ENCODE peak calls at places on chromosomes 4 and X, in eight cellular contexts. O is prostate gland, V is GM23338, X is OCI-LY7, H is esophagus squamous epithelium, G is IMR-90, R is MM.1S, Z is pancreas. A is an unnamed sample.

GRCh38 chrX:56795309-56795868 is 66.3 kb downstream of the NBDY start:
- DNase-seq in G (no peak), Z (no peak), H (no peak), V (no peak), O (no peak), R (no peak), X (no peak), A (no peak)

GRCh38 chr4:83599183-83599582 is 63.3 kb downstream of the GPAT3 start:
- DNase-seq in H (no peak), Z (no peak), R (no peak), G (peak), V (peak), X (peak), O (no peak), A (no peak)

GRCh38 chr4:8433181-8433580 is 7.3 kb downstream of the ACOX3 start:
- DNase-seq in X (no peak), O (no peak), R (no peak), V (no peak), G (no peak), Z (no peak), H (no peak), A (no peak)

GRCh38 chr4:25908491-25908901 is 5.5 kb upstream of the SMIM20 start:
- DNase-seq in O (no peak), G (peak), R (no peak), V (no peak), X (no peak), Z (no peak), H (no peak), A (peak)

GRCh38 chrX:147923605-147924004 is 11.9 kb downstream of the FMR1 start:
- DNase-seq in O (no peak), V (no peak), Z (no peak), G (no peak), R (no peak), H (no peak), X (no peak), A (no peak)

GRCh38 chr4:16155503-16156169 is 70.6 kb downstream of the TAPT1 start:
- DNase-seq in X (no peak), H (no peak), O (no peak), R (no peak), V (no peak), Z (no peak), G (no peak), A (no peak)

GRCh38 chr4:97103252-97103651 is 1040.0 kb downstream of the STPG2 start:
- DNase-seq in V (no peak), R (no peak), O (no peak), Z (no peak), H (no peak), X (no peak), G (no peak), A (no peak)

GRCh38 chr4:88457307-88458090 is 580 bp downstream of the HERC5 start:
- DNase-seq in H (no peak), X (no peak), G (no peak), V (peak), Z (peak), O (peak), R (peak), A (no peak)

GRCh38 chr4:1285151-1285789 is 4.4 kb upstream of the MAEA start:
- DNase-seq in H (no peak), O (no peak), Z (no peak), X (no peak), V (no peak), G (no peak), R (no peak), A (no peak)

GRCh38 chrX:82412851-82413250 is 1095.2 kb upstream of the POU3F4 start:
- DNase-seq in R (no peak), H (no peak), G (no peak), O (no peak), V (no peak), Z (no peak), X (no peak), A (no peak)

GRCh38 chr4:153267013-153267412 is 62.8 kb downstream of the TRIM2 start:
- DNase-seq in Z (no peak), V (no peak), R (no peak), X (no peak), H (no peak), O (peak), G (peak), A (no peak)

GRCh38 chr4:101711590-101712255 is 78.8 kb upstream of the BANK1 start:
- DNase-seq in O (no peak), G (no peak), R (peak), V (no peak), Z (no peak), X (no peak), H (no peak), A (no peak)

GRCh38 chrX:1126738-1127137 is 85.7 kb downstream of the CRLF2 start:
- DNase-seq in G (no peak), O (no peak), Z (no peak), R (no peak), V (no peak), X (no peak), H (no peak), A (no peak)

GRCh38 chr4:76234679-76235044 is 16.9 kb upstream of the FAM47E start:
- DNase-seq in O (no peak), H (no peak), V (no peak), G (no peak), R (no peak), X (no peak), Z (no peak), A (no peak)

GRCh38 chr4:175125410-175126068 is 207.4 kb downstream of the ADAM29 start:
- DNase-seq in H (no peak), Z (no peak), V (no peak), G (no peak), O (no peak), R (peak), X (no peak), A (no peak)

GRCh38 chr4:16685536-16685935 is 212.9 kb downstream of the LDB2 start:
- DNase-seq in R (no peak), V (no peak), X (no peak), O (no peak), G (peak), H (no peak), Z (no peak), A (no peak)

GRCh38 chrX:13418126-13419091 is 98.6 kb upstream of the ATXN3L start:
- DNase-seq in R (no peak), Z (no peak), G (peak), O (no peak), X (no peak), V (no peak), H (no peak), A (no peak)

GRCh38 chr4:148680884-148681283 is 238.7 kb upstream of the NR3C2 start:
- DNase-seq in G (no peak), O (no peak), X (no peak), H (no peak), V (no peak), Z (no peak), R (no peak), A (no peak)

GRCh38 chr4:140666889-140667614 is 89.1 kb downstream of the TBC1D9 start:
- DNase-seq in H (no peak), Z (no peak), X (no peak), R (peak), O (no peak), G (no peak), V (no peak), A (no peak)

GRCh38 chr4:182231080-182231479 is 12.1 kb upstream of the TENM3 start:
- DNase-seq in G (peak), Z (no peak), R (no peak), O (no peak), X (no peak), V (no peak), H (no peak), A (peak)

GRCh38 chrX:103311401-103311785 is 603 bp upstream of the BEX2 start:
- DNase-seq in G (no peak), V (no peak), R (no peak), O (no peak), Z (no peak), X (no peak), H (no peak), A (no peak)
- H3K4me3 ChIP-seq in G (no peak), V (peak), R (no peak), O (no peak), Z (peak), X (peak), H (peak), A (peak)

GRCh38 chr4:41215969-41216293 is 1.6 kb upstream of the APBB2 start:
- DNase-seq in X (no peak), Z (no peak), O (no peak), H (no peak), V (no peak), G (no peak), R (no peak), A (no peak)
- TF ChIP-seq CTCF in X (no peak), Z (no peak), O (no peak), H (no peak), V (no peak), G (no peak), R (no peak), A (no peak)

DNA sequence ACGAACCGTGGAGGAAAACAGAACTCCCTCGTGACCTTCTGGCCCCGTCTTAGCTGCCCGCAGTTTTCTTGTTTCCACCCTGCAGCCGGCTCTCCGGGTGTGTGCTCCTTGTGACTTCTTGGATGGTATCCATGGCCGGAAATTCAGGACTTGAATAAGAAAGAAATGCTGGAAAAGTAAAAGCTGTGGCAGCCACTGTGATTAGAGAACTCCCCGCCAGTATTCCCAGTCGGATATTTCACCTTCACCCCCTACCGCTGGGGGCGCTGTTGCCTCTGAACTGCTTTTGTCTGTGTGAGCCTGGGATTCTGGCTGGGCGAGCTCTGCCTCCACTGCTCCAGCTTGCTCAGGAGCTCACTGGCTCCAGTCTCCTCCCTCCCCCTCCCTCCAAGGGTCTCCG is 41.5 kb upstream of the CYP4V2 start:
- DNase-seq in X (peak), V (peak), G (no peak), R (no peak), O (no peak), Z (no peak), H (no peak), A (no peak)
- H3K4me3 ChIP-seq in X (no peak), V (no peak), G (no peak), R (no peak), O (no peak), Z (peak), H (no peak), A (no peak)

GRCh38 chrX:114924423-114924822 is 93.0 kb downstream of the IL13RA2 start:
- DNase-seq in R (no peak), G (no peak), O (no peak), Z (no peak), X (no peak), V (no peak), H (no peak), A (no peak)

GRCh38 chrX:114930227-114930626 is 87.2 kb downstream of the IL13RA2 start:
- DNase-seq in O (no peak), G (no peak), R (no peak), H (no peak), Z (no peak), V (no peak), X (no peak), A (no peak)

DNA sequence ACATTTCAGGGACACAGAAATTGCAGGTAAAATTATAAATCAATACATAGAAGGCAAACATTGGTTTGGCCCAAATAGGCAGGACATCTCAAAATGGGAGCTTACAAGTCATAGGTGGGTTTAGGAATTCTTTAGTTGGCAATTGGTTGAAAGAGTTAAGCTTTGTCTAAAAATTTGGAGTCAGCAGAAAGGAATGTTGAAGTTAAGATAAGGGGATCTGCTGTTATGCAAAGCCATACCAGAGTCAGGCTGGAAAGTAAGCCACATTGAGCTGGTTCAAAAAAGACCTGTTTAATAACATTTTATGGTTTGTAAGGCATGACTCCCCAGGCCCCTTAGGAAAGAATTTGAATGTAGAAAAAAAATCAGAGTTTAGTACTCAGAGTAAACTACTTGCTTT is 92.6 kb downstream of the IL13RA2 start:
- DNase-seq in O (no peak), R (no peak), X (no peak), V (peak), G (peak), Z (no peak), H (no peak), A (peak)
- TF ChIP-seq CTCF in O (no peak), R (no peak), X (no peak), V (no peak), G (no peak), Z (no peak), H (no peak), A (no peak)

GRCh38 chr4:47914219-47914925 is at the start of gene NFXL1:
- DNase-seq in G (peak), X (peak), O (peak), Z (peak), R (peak), H (peak), V (peak), A (peak)

GRCh38 chr4:47913858-47914218 is 545 bp downstream of the NFXL1 start:
- DNase-seq in O (peak), G (no peak), R (peak), Z (peak), V (peak), X (peak), H (no peak), A (no peak)

GRCh38 chr4:47913328-47913727 is 1.1 kb downstream of the NFXL1 start:
- DNase-seq in X (peak), H (no peak), Z (no peak), R (no peak), G (peak), O (no peak), V (peak), A (no peak)

GRCh38 chr4:47914926-47915237 is 499 bp upstream of the NFXL1 start:
- DNase-seq in G (no peak), R (no peak), V (no peak), X (no peak), Z (no peak), O (no peak), H (no peak), A (no peak)

GRCh38 chr4:47915378-47915777 is 995 bp upstream of the NFXL1 start:
- DNase-seq in R (no peak), H (no peak), V (no peak), O (no peak), Z (no peak), X (no peak), G (no peak), A (no peak)
- H3K4me3 ChIP-seq in R (peak), H (no peak), V (peak), O (no peak), Z (no peak), X (peak), G (no peak), A (no peak)

DNA sequence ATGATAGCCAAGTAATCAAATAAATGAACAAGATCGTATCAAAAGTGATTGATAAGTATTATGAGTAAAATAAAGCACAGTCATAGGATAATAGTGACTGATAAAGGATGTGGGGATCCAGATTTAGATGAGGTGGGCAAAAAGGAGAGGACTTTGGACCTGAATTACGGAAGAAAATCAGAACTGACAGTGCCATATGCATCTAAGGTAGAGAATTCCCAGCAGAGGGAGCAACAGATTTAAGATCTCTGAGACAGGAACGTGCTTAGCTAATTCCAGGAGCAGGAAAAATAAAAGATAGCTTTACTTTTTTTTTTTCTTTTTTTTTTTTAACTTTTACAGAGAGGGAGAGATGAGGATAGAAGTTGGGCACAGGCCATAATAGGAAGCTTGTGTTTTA is 189.9 kb downstream of the NWD2 start:
- DNase-seq in O (no peak), G (peak), R (no peak), H (no peak), Z (no peak), V (peak), X (no peak), A (no peak)
- TF ChIP-seq CTCF in O (no peak), G (peak), R (no peak), H (no peak), Z (no peak), V (peak), X (no peak), A (peak)

GRCh38 chrX:47316276-47317025 is 53.9 kb upstream of the ZNF157 start:
- DNase-seq in G (no peak), V (peak), X (no peak), Z (no peak), H (no peak), O (no peak), R (no peak), A (no peak)

GRCh38 chrX:47313056-47313455 is 57.3 kb upstream of the ZNF157 start:
- DNase-seq in G (no peak), R (no peak), H (no peak), Z (no peak), V (no peak), O (peak), X (no peak), A (no peak)

DNA sequence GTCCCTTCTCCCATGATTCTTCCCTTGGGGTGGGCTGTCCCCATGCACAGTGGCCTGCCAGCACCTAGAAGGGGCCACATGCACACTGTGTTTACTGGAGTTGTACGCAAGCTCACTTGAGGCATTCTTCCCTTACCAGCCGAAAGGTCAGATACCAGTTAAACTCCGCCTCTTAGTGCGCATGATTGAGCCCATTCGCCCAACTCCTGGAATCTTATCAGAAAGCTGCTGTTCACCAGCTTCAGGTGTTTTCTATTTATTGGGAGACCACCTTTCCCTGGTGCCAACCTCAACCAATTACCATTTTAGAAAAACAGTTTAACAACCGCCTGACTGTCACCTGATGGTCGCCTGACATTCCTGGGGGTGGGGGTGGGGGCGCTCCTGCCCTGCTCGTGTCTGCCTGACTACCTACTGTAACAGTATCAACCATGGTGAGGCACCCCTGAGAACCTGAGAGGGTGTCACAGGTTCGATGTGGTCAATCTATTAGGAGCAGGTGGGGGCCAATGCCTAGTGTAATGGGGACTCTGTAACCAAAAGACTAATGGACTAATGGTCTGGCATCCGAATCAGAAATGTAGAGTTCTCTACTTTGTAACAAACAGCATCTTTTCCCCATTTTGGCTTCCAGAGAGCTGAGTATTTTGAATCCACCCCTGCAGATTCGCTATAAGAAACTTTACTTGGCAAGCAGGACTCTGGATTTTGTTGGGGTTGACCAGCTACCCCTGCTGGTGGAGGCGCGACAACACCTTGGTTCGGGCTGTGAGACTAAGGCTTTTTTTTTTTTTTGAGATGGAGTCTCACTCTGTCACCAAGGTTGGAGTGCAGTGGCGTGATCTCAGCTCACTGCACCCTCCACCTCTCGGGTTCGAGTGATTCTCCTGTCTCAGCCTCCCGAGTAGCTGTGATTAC is 58.3 kb upstream of the ZNF157 start:
- DNase-seq in G (peak), H (no peak), X (peak), O (peak), V (peak), Z (no peak), R (no peak), A (peak)
- H3K4me3 ChIP-seq in G (no peak), H (no peak), X (no peak), O (no peak), V (no peak), Z (no peak), R (no peak), A (no peak)

GRCh38 chr4:183628189-183628588 is 30.8 kb downstream of the RWDD4 start:
- DNase-seq in R (no peak), Z (no peak), H (no peak), X (no peak), G (no peak), O (no peak), V (no peak), A (no peak)

GRCh38 chr4:183621875-183622274 is 37.1 kb downstream of the RWDD4 start:
- DNase-seq in H (no peak), X (no peak), O (no peak), R (no peak), V (no peak), G (no peak), Z (no peak), A (no peak)

GRCh38 chr4:183620421-183620820 is 38.6 kb downstream of the RWDD4 start:
- DNase-seq in V (no peak), G (no peak), R (no peak), X (no peak), Z (no peak), O (no peak), H (no peak), A (no peak)

GRCh38 chr4:183626168-183626567 is 32.8 kb downstream of the RWDD4 start:
- DNase-seq in G (no peak), O (peak), H (no peak), V (no peak), R (no peak), X (no peak), Z (no peak), A (no peak)

DNA sequence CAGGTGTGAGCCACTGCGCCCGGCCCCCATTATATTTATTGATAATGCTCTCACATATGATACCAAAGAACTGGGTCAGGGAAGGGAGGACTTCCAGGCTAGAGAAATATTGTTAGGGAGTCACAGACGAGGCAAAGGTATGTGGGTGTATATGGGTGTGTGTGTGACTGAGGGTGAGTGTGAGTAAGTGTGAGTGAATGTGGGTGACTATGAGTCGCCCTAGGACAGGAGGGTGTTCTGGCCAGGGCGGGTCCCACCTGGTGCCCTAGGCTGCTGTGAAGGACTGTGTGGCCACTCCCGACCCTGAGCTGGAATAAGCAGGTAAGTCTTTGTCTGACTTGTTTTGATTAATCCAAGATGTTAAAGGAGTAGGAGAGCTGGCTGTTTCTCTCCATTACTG is 34.4 kb downstream of the RWDD4 start:
- DNase-seq in X (no peak), O (no peak), V (no peak), Z (no peak), G (no peak), H (no peak), R (no peak), A (no peak)
- TF ChIP-seq CTCF in X (no peak), O (no peak), V (no peak), Z (no peak), G (no peak), H (no peak), R (no peak), A (no peak)